ENCODE peak calls at places on chromosomes 2 and 18, in ten cellular contexts. One of them, this sample, is unnamed.

GRCh38 chr2:151111599-151112278 is 149.9 kb downstream of the RBM43 start:
- DNase-seq in activated CD4-positive, alpha-beta T cell treated with anti-CD3 and anti-CD28 coated beads, Interleukin-2, amount 10 ng/mL, durations not matched to agents 7 days and 5 days: no peak
- DNase-seq in hippocampal formation: no peak
- DNase-seq in GOT3: no peak
- DNase-seq in NCI-H510A treated with DMSO at 0.1 percent for 48 hours: no peak
- DNase-seq in T follicular helper cell: no peak
- DNase-seq in pancreas: no peak
- DNase-seq in hepatocyte: peak
- DNase-seq in NCI-H82: no peak
- DNase-seq in upper lobe of right lung: no peak
- DNase-seq in this sample: no peak

GRCh38 chr2:85706063-85706462 is 11.9 kb downstream of the GNLY start:
- DNase-seq in activated CD4-positive, alpha-beta T cell treated with anti-CD3 and anti-CD28 coated beads, Interleukin-2, amount 10 ng/mL, durations not matched to agents 7 days and 5 days: no peak
- DNase-seq in hippocampal formation: no peak
- DNase-seq in GOT3: no peak
- DNase-seq in NCI-H510A treated with DMSO at 0.1 percent for 48 hours: no peak
- DNase-seq in T follicular helper cell: no peak
- DNase-seq in pancreas: no peak
- DNase-seq in hepatocyte: no peak
- DNase-seq in NCI-H82: no peak
- DNase-seq in upper lobe of right lung: no peak
- DNase-seq in this sample: no peak

GRCh38 chr2:4972472-4972871 is 719.7 kb upstream of the SOX11 start:
- DNase-seq in activated CD4-positive, alpha-beta T cell treated with anti-CD3 and anti-CD28 coated beads, Interleukin-2, amount 10 ng/mL, durations not matched to agents 7 days and 5 days: no peak
- DNase-seq in hippocampal formation: no peak
- DNase-seq in GOT3: no peak
- DNase-seq in NCI-H510A treated with DMSO at 0.1 percent for 48 hours: no peak
- DNase-seq in T follicular helper cell: no peak
- DNase-seq in pancreas: no peak
- DNase-seq in hepatocyte: no peak
- DNase-seq in NCI-H82: no peak
- DNase-seq in upper lobe of right lung: no peak
- DNase-seq in this sample: no peak

GRCh38 chr2:68975844-68976243 is 1.4 kb downstream of the GKN1 start:
- DNase-seq in activated CD4-positive, alpha-beta T cell treated with anti-CD3 and anti-CD28 coated beads, Interleukin-2, amount 10 ng/mL, durations not matched to agents 7 days and 5 days: no peak
- DNase-seq in hippocampal formation: no peak
- DNase-seq in GOT3: no peak
- DNase-seq in NCI-H510A treated with DMSO at 0.1 percent for 48 hours: no peak
- DNase-seq in T follicular helper cell: no peak
- DNase-seq in pancreas: no peak
- DNase-seq in hepatocyte: no peak
- DNase-seq in NCI-H82: no peak
- DNase-seq in upper lobe of right lung: no peak
- DNase-seq in this sample: no peak

GRCh38 chr18:48566588-48566987 is 27.8 kb downstream of the CTIF start:
- DNase-seq in activated CD4-positive, alpha-beta T cell treated with anti-CD3 and anti-CD28 coated beads, Interleukin-2, amount 10 ng/mL, durations not matched to agents 7 days and 5 days: no peak
- DNase-seq in hippocampal formation: no peak
- DNase-seq in GOT3: no peak
- DNase-seq in NCI-H510A treated with DMSO at 0.1 percent for 48 hours: no peak
- DNase-seq in T follicular helper cell: no peak
- DNase-seq in pancreas: no peak
- DNase-seq in hepatocyte: no peak
- DNase-seq in NCI-H82: no peak
- DNase-seq in upper lobe of right lung: no peak
- DNase-seq in this sample: no peak

GRCh38 chr2:230906471-230907230 is 18.4 kb downstream of the GPR55 start:
- DNase-seq in activated CD4-positive, alpha-beta T cell treated with anti-CD3 and anti-CD28 coated beads, Interleukin-2, amount 10 ng/mL, durations not matched to agents 7 days and 5 days: peak
- DNase-seq in hippocampal formation: no peak
- DNase-seq in GOT3: no peak
- DNase-seq in NCI-H510A treated with DMSO at 0.1 percent for 48 hours: no peak
- DNase-seq in T follicular helper cell: no peak
- DNase-seq in pancreas: peak
- DNase-seq in hepatocyte: no peak
- DNase-seq in NCI-H82: no peak
- DNase-seq in upper lobe of right lung: peak
- DNase-seq in this sample: peak

GRCh38 chr18:42915240-42915791 is 200.2 kb downstream of the RIT2 start:
- DNase-seq in activated CD4-positive, alpha-beta T cell treated with anti-CD3 and anti-CD28 coated beads, Interleukin-2, amount 10 ng/mL, durations not matched to agents 7 days and 5 days: no peak
- DNase-seq in hippocampal formation: no peak
- DNase-seq in GOT3: no peak
- DNase-seq in NCI-H510A treated with DMSO at 0.1 percent for 48 hours: peak
- DNase-seq in T follicular helper cell: no peak
- DNase-seq in pancreas: no peak
- DNase-seq in hepatocyte: no peak
- DNase-seq in NCI-H82: no peak
- DNase-seq in upper lobe of right lung: no peak
- DNase-seq in this sample: no peak

GRCh38 chr2:81545626-81546025 is 1241.1 kb upstream of the LRRTM1 start:
- DNase-seq in activated CD4-positive, alpha-beta T cell treated with anti-CD3 and anti-CD28 coated beads, Interleukin-2, amount 10 ng/mL, durations not matched to agents 7 days and 5 days: no peak
- DNase-seq in hippocampal formation: no peak
- DNase-seq in GOT3: no peak
- DNase-seq in NCI-H510A treated with DMSO at 0.1 percent for 48 hours: no peak
- DNase-seq in T follicular helper cell: no peak
- DNase-seq in pancreas: no peak
- DNase-seq in hepatocyte: no peak
- DNase-seq in NCI-H82: no peak
- DNase-seq in upper lobe of right lung: no peak
- DNase-seq in this sample: no peak

GRCh38 chr18:52216686-52217085 is 123.3 kb upstream of the DCC start:
- DNase-seq in activated CD4-positive, alpha-beta T cell treated with anti-CD3 and anti-CD28 coated beads, Interleukin-2, amount 10 ng/mL, durations not matched to agents 7 days and 5 days: no peak
- DNase-seq in hippocampal formation: no peak
- DNase-seq in GOT3: no peak
- DNase-seq in NCI-H510A treated with DMSO at 0.1 percent for 48 hours: no peak
- DNase-seq in T follicular helper cell: no peak
- DNase-seq in pancreas: no peak
- DNase-seq in hepatocyte: no peak
- DNase-seq in NCI-H82: no peak
- DNase-seq in upper lobe of right lung: no peak
- DNase-seq in this sample: no peak

GRCh38 chr2:54074636-54075341 is 40.6 kb upstream of the ACYP2 start:
- DNase-seq in activated CD4-positive, alpha-beta T cell treated with anti-CD3 and anti-CD28 coated beads, Interleukin-2, amount 10 ng/mL, durations not matched to agents 7 days and 5 days: no peak
- DNase-seq in hippocampal formation: no peak
- DNase-seq in GOT3: no peak
- DNase-seq in NCI-H510A treated with DMSO at 0.1 percent for 48 hours: no peak
- DNase-seq in T follicular helper cell: no peak
- DNase-seq in pancreas: no peak
- DNase-seq in hepatocyte: no peak
- DNase-seq in NCI-H82: no peak
- DNase-seq in upper lobe of right lung: no peak
- DNase-seq in this sample: no peak

GRCh38 chr2:120109186-120110061 is 96.5 kb downstream of the EPB41L5 start:
- DNase-seq in activated CD4-positive, alpha-beta T cell treated with anti-CD3 and anti-CD28 coated beads, Interleukin-2, amount 10 ng/mL, durations not matched to agents 7 days and 5 days: peak
- DNase-seq in hippocampal formation: no peak
- DNase-seq in GOT3: no peak
- DNase-seq in NCI-H510A treated with DMSO at 0.1 percent for 48 hours: peak
- DNase-seq in T follicular helper cell: no peak
- DNase-seq in pancreas: no peak
- DNase-seq in hepatocyte: peak
- DNase-seq in NCI-H82: peak
- DNase-seq in upper lobe of right lung: no peak
- DNase-seq in this sample: no peak

GRCh38 chr2:168565112-168565511 is 109.0 kb downstream of the CERS6 start:
- DNase-seq in activated CD4-positive, alpha-beta T cell treated with anti-CD3 and anti-CD28 coated beads, Interleukin-2, amount 10 ng/mL, durations not matched to agents 7 days and 5 days: no peak
- DNase-seq in hippocampal formation: no peak
- DNase-seq in GOT3: no peak
- DNase-seq in NCI-H510A treated with DMSO at 0.1 percent for 48 hours: no peak
- DNase-seq in T follicular helper cell: no peak
- DNase-seq in pancreas: no peak
- DNase-seq in hepatocyte: peak
- DNase-seq in NCI-H82: no peak
- DNase-seq in upper lobe of right lung: no peak
- DNase-seq in this sample: no peak

GRCh38 chr2:70084973-70085710 is 2.1 kb upstream of the PCBP1 start:
- DNase-seq in activated CD4-positive, alpha-beta T cell treated with anti-CD3 and anti-CD28 coated beads, Interleukin-2, amount 10 ng/mL, durations not matched to agents 7 days and 5 days: peak
- DNase-seq in hippocampal formation: no peak
- DNase-seq in GOT3: no peak
- DNase-seq in NCI-H510A treated with DMSO at 0.1 percent for 48 hours: peak
- DNase-seq in T follicular helper cell: peak
- DNase-seq in pancreas: no peak
- DNase-seq in hepatocyte: peak
- DNase-seq in NCI-H82: peak
- DNase-seq in upper lobe of right lung: no peak
- DNase-seq in this sample: peak

GRCh38 chr2:37203708-37204107 is 7.4 kb downstream of the CEBPZOS start:
- DNase-seq in activated CD4-positive, alpha-beta T cell treated with anti-CD3 and anti-CD28 coated beads, Interleukin-2, amount 10 ng/mL, durations not matched to agents 7 days and 5 days: no peak
- DNase-seq in hippocampal formation: no peak
- DNase-seq in GOT3: no peak
- DNase-seq in NCI-H510A treated with DMSO at 0.1 percent for 48 hours: no peak
- DNase-seq in T follicular helper cell: no peak
- DNase-seq in pancreas: no peak
- DNase-seq in hepatocyte: no peak
- DNase-seq in NCI-H82: no peak
- DNase-seq in upper lobe of right lung: no peak
- DNase-seq in this sample: no peak

This sample was measured in right cardiac atrium.